ENCODE peak calls at places on chromosomes 6 and 20, in four cellular contexts. N, J, M and R are unnamed samples.
A peak's percentile ranks its signal among the peaks of the same experiment; 100 is the strongest.

GRCh38 chr6:47126647-47127339 is 84.7 kb upstream of the ADGRF1 start:
- DNase-seq in N (no peak), J (no peak), M (no peak), R (peak; percentile 57)

GRCh38 chr6:161319231-161319630 is 45.4 kb upstream of the AGPAT4 start:
- DNase-seq in N (no peak), J (no peak), M (no peak), R (no peak)

GRCh38 chr6:165231581-165232276 is 77.7 kb downstream of the C6orf118 start:
- DNase-seq in N (no peak), J (no peak), M (peak; percentile 76), R (peak; percentile 24)

GRCh38 chr20:42572320-42573016 is 617.2 kb downstream of the PTPRT start:
- DNase-seq in N (no peak), J (no peak), M (no peak), R (no peak)

GRCh38 chr6:10720229-10720959 is 2.5 kb upstream of the TMEM14C start:
- DNase-seq in N (no peak), J (peak; percentile 48), M (peak; percentile 84), R (no peak)

GRCh38 chr6:158666637-158667359 is 16.9 kb downstream of the SYTL3 start:
- DNase-seq in N (no peak), J (no peak), M (peak; percentile 96), R (no peak)

GRCh38 chr6:155377061-155377460 is 62.8 kb upstream of the TFB1M start:
- DNase-seq in N (peak; percentile 77), J (no peak), M (no peak), R (no peak)

GRCh38 chr6:170049641-170050491 is 241.0 kb downstream of the DLL1 start:
- DNase-seq in N (peak; percentile 15), J (peak; percentile 68), M (peak; percentile 93), R (no peak)

GRCh38 chr6:167047554-167047953 is 48.4 kb downstream of the CEP43 start:
- DNase-seq in N (no peak), J (no peak), M (peak; percentile 40), R (no peak)

GRCh38 chr6:170286934-170287265 is 4.0 kb downstream of the DLL1 start:
- DNase-seq in N (no peak), J (no peak), M (peak; percentile 67), R (no peak)

GRCh38 chr6:87879144-87879861 is 168.3 kb upstream of the SPACA1 start:
- DNase-seq in N (no peak), J (no peak), M (no peak), R (no peak)

GRCh38 chr20:54103067-54103761 is 32.8 kb upstream of the BCAS1 start:
- DNase-seq in N (no peak), J (peak; percentile 80), M (peak; percentile 71), R (no peak)

GRCh38 chr20:20198011-20198410 is 145.7 kb downstream of the CFAP61 start:
- DNase-seq in N (no peak), J (no peak), M (no peak), R (no peak)

GRCh38 chr6:30814137-30815084 is 69.9 kb upstream of the DDR1 start:
- DNase-seq in N (no peak), J (peak; percentile 69), M (peak; percentile 74), R (peak; percentile 59)

DNA sequence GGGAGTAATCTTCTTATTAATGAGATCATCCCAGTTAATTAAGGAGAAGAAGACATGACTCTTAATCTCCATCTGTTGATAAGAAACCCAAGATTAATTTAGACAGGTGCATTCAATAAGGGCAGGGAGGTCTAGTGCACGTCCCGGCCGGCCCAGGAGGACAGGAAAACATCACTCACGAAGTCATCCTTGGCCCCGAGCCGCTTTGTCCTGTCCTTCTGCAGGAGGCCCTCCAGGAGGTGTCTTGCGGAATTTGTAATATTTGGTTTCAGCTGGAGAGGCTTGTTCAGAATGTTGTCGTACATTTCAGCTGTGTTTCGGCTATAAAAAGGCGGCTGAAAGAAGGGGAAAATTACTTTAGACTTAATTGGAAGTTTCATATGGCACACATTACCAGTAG is 118.4 kb upstream of the SLC2A12 start:
- DNase-seq in N (no peak), J (peak; percentile 70), M (no peak), R (no peak)
- H3K4me3 ChIP-seq in N (peak overlapping the region; percentile 94), J (peak overlapping the region; percentile 61), M (no peak overlapping the region), R (peak overlapping the region; percentile 99)

GRCh38 chr20:3237011-3237957 is 1.7 kb downstream of the SLC4A11 start:
- DNase-seq in N (no peak), J (no peak), M (no peak), R (no peak)
- H3K4me3 ChIP-seq in N (no peak overlapping the region), J (no peak overlapping the region), M (no peak overlapping the region), R (no peak overlapping the region)

GRCh38 chr6:119301429-119301828 is 48.1 kb downstream of the MAN1A1 start:
- DNase-seq in N (no peak), J (no peak), M (no peak), R (no peak)
- H3K4me3 ChIP-seq in N (no peak overlapping the region), J (no peak overlapping the region), M (no peak overlapping the region), R (no peak overlapping the region)

GRCh38 chr6:17580518-17581048 is 19.5 kb upstream of the FAM8A1 start:
- DNase-seq in N (no peak), J (peak; percentile 45), M (no peak), R (no peak)
- H3K4me3 ChIP-seq in N (peak overlapping the region; percentile 60), J (peak overlapping the region; percentile 66), M (no peak overlapping the region), R (peak overlapping the region; percentile 48)